ENCODE peak calls at places on chromosomes 4 and X, in eight cellular contexts. One of them, this sample, is unnamed.

GRCh38 chr4:122003335-122003734 is 51.5 kb upstream of the TRPC3 start:
- DNase-seq in heart left ventricle: no peak
- DNase-seq in fibroblast of lung: no peak
- DNase-seq in spleen: no peak
- DNase-seq in brain microvascular endothelial cell: peak
- DNase-seq in uterus: no peak
- DNase-seq in bronchial epithelial cell: peak
- DNase-seq in mucosa of descending colon: peak
- DNase-seq in this sample: peak

GRCh38 chrX:124518888-124519287 is 172.5 kb downstream of the SH2D1A start:
- DNase-seq in heart left ventricle: no peak
- DNase-seq in brain microvascular endothelial cell: peak
- DNase-seq in bronchial epithelial cell: peak
- DNase-seq in spleen: no peak
- DNase-seq in uterus: no peak
- DNase-seq in fibroblast of lung: peak
- DNase-seq in mucosa of descending colon: no peak
- DNase-seq in this sample: no peak

GRCh38 chr4:44146516-44146915 is 302.1 kb downstream of the KCTD8 start:
- DNase-seq in bronchial epithelial cell: peak
- DNase-seq in mucosa of descending colon: no peak
- DNase-seq in brain microvascular endothelial cell: no peak
- DNase-seq in heart left ventricle: no peak
- DNase-seq in fibroblast of lung: no peak
- DNase-seq in uterus: no peak
- DNase-seq in spleen: no peak
- DNase-seq in this sample: no peak

GRCh38 chrX:9882669-9883446 is 84.3 kb upstream of the CLDN34 start:
- DNase-seq in fibroblast of lung: peak
- DNase-seq in mucosa of descending colon: no peak
- DNase-seq in brain microvascular endothelial cell: peak
- DNase-seq in heart left ventricle: no peak
- DNase-seq in spleen: no peak
- DNase-seq in bronchial epithelial cell: peak
- DNase-seq in uterus: no peak
- DNase-seq in this sample: no peak

GRCh38 chrX:136162827-136163427 is 15.6 kb downstream of the FHL1 start:
- DNase-seq in uterus: peak
- DNase-seq in fibroblast of lung: peak
- DNase-seq in spleen: no peak
- DNase-seq in bronchial epithelial cell: peak
- DNase-seq in brain microvascular endothelial cell: peak
- DNase-seq in mucosa of descending colon: peak
- DNase-seq in heart left ventricle: peak
- DNase-seq in this sample: no peak

GRCh38 chr4:97081951-97082350 is 1061.3 kb downstream of the STPG2 start:
- DNase-seq in fibroblast of lung: no peak
- DNase-seq in uterus: no peak
- DNase-seq in mucosa of descending colon: no peak
- DNase-seq in spleen: no peak
- DNase-seq in bronchial epithelial cell: no peak
- DNase-seq in heart left ventricle: no peak
- DNase-seq in brain microvascular endothelial cell: no peak
- DNase-seq in this sample: no peak

GRCh38 chr4:113467581-113467980 is 294.0 kb downstream of the CAMK2D start:
- DNase-seq in fibroblast of lung: peak
- DNase-seq in uterus: no peak
- DNase-seq in brain microvascular endothelial cell: peak
- DNase-seq in heart left ventricle: no peak
- DNase-seq in mucosa of descending colon: no peak
- DNase-seq in bronchial epithelial cell: peak
- DNase-seq in spleen: no peak
- DNase-seq in this sample: no peak

GRCh38 chr4:86338521-86338920 is 21.3 kb downstream of the MAPK10 start:
- DNase-seq in fibroblast of lung: peak
- DNase-seq in brain microvascular endothelial cell: no peak
- DNase-seq in mucosa of descending colon: no peak
- DNase-seq in heart left ventricle: no peak
- DNase-seq in bronchial epithelial cell: no peak
- DNase-seq in spleen: no peak
- DNase-seq in uterus: no peak
- DNase-seq in this sample: no peak

GRCh38 chr4:41545238-41545637 is 7.3 kb downstream of the LIMCH1 start:
- DNase-seq in uterus: no peak
- DNase-seq in heart left ventricle: no peak
- DNase-seq in spleen: no peak
- DNase-seq in fibroblast of lung: no peak
- DNase-seq in brain microvascular endothelial cell: no peak
- DNase-seq in bronchial epithelial cell: no peak
- DNase-seq in mucosa of descending colon: no peak
- DNase-seq in this sample: no peak

GRCh38 chr4:126081336-126081735 is 766.6 kb downstream of the FAT4 start:
- DNase-seq in heart left ventricle: no peak
- DNase-seq in fibroblast of lung: no peak
- DNase-seq in bronchial epithelial cell: no peak
- DNase-seq in uterus: no peak
- DNase-seq in brain microvascular endothelial cell: no peak
- DNase-seq in spleen: no peak
- DNase-seq in mucosa of descending colon: no peak
- DNase-seq in this sample: no peak

GRCh38 chr4:24932831-24933230 is 20.0 kb upstream of the CCDC149 start:
- DNase-seq in bronchial epithelial cell: no peak
- DNase-seq in brain microvascular endothelial cell: peak
- DNase-seq in mucosa of descending colon: no peak
- DNase-seq in fibroblast of lung: peak
- DNase-seq in uterus: no peak
- DNase-seq in heart left ventricle: no peak
- DNase-seq in spleen: no peak
- DNase-seq in this sample: no peak

GRCh38 chr4:18021470-18021719 is 160 bp downstream of the LCORL start:
- DNase-seq in fibroblast of lung: peak
- DNase-seq in uterus: no peak
- DNase-seq in heart left ventricle: no peak
- DNase-seq in brain microvascular endothelial cell: peak
- DNase-seq in mucosa of descending colon: no peak
- DNase-seq in spleen: no peak
- DNase-seq in bronchial epithelial cell: no peak
- DNase-seq in this sample: no peak

DNA sequence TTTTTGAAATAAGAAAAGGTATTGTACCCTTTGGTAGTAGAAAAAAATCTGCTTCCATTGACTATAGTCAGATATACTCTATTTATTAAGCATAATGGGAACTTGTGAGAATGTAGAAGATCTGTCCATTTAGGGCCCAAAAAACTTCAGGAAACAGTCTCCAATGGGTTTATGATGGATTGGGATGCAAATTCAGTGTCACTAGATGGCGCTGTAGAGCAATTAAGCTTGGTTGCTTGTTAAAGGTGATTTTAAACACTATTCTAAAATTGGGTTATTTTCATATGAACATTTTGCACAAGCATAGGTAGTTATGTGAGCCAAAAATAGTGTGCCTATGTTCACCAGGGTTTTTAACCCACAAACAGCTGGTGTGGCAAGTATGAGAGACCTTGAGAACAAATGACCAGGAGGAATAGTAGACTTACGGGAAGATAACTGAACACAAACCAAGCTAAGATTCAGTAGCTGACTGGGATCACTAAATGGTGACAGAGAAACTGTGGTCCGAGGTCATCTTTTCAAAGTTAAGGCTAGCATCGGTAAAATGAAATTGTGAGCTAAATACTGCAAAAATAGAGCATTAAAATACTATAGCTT is 80.3 kb upstream of the LSM6 start:
- DNase-seq in uterus: no peak
- DNase-seq in heart left ventricle: no peak
- DNase-seq in bronchial epithelial cell: peak
- DNase-seq in brain microvascular endothelial cell: peak
- DNase-seq in mucosa of descending colon: peak
- DNase-seq in spleen: no peak
- DNase-seq in fibroblast of lung: peak
- DNase-seq in this sample: no peak
- TF ChIP-seq CTCF in uterus: peak
- TF ChIP-seq CTCF in heart left ventricle: peak
- TF ChIP-seq CTCF in bronchial epithelial cell: peak
- TF ChIP-seq CTCF in brain microvascular endothelial cell: peak
- TF ChIP-seq CTCF in mucosa of descending colon: no peak
- TF ChIP-seq CTCF in spleen: peak
- TF ChIP-seq CTCF in fibroblast of lung: peak
- TF ChIP-seq CTCF in this sample: peak

DNA sequence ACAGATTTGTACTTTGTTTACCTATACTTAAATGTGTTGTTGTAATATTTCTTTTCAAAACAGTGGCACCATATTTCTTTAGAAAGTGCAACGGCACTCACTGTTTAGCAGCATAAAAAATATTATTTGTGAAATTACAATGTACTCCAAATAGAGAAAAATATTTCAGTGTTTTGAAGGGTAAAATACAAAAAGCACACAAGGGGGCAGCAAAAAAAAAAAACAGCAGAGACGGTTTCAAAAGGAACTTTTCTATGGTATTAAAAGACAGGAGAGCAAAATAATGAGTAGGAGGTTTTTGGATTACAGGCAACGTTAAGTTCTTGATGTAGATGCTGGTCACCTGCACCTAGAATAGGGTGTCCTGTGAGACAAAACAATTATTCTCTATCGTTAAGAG is 2.0 kb downstream of the NUDT11 start:
- DNase-seq in heart left ventricle: no peak
- DNase-seq in mucosa of descending colon: no peak
- DNase-seq in bronchial epithelial cell: no peak
- DNase-seq in fibroblast of lung: no peak
- DNase-seq in brain microvascular endothelial cell: no peak
- DNase-seq in uterus: no peak
- DNase-seq in spleen: no peak
- DNase-seq in this sample: no peak
- H3K4me3 ChIP-seq in heart left ventricle: no peak
- H3K4me3 ChIP-seq in mucosa of descending colon: no peak
- H3K4me3 ChIP-seq in bronchial epithelial cell: no peak
- H3K4me3 ChIP-seq in fibroblast of lung: peak
- H3K4me3 ChIP-seq in brain microvascular endothelial cell: no peak
- H3K4me3 ChIP-seq in uterus: no peak
- H3K4me3 ChIP-seq in spleen: no peak
- H3K4me3 ChIP-seq in this sample: no peak

GRCh38 chr4:149911371-149911770 is 95.7 kb upstream of the IQCM start:
- DNase-seq in heart left ventricle: no peak
- DNase-seq in fibroblast of lung: no peak
- DNase-seq in spleen: no peak
- DNase-seq in uterus: no peak
- DNase-seq in mucosa of descending colon: no peak
- DNase-seq in brain microvascular endothelial cell: no peak
- DNase-seq in bronchial epithelial cell: no peak
- DNase-seq in this sample: no peak

GRCh38 chr4:149914101-149914500 is 98.5 kb upstream of the IQCM start:
- DNase-seq in heart left ventricle: no peak
- DNase-seq in mucosa of descending colon: no peak
- DNase-seq in uterus: no peak
- DNase-seq in bronchial epithelial cell: no peak
- DNase-seq in fibroblast of lung: no peak
- DNase-seq in brain microvascular endothelial cell: no peak
- DNase-seq in spleen: no peak
- DNase-seq in this sample: no peak

GRCh38 chr4:149911995-149912394 is 96.4 kb upstream of the IQCM start:
- DNase-seq in mucosa of descending colon: no peak
- DNase-seq in brain microvascular endothelial cell: no peak
- DNase-seq in spleen: no peak
- DNase-seq in bronchial epithelial cell: peak
- DNase-seq in fibroblast of lung: peak
- DNase-seq in uterus: no peak
- DNase-seq in heart left ventricle: no peak
- DNase-seq in this sample: no peak

GRCh38 chr4:149910604-149911367 is 95.1 kb upstream of the IQCM start:
- DNase-seq in bronchial epithelial cell: peak
- DNase-seq in brain microvascular endothelial cell: no peak
- DNase-seq in heart left ventricle: no peak
- DNase-seq in mucosa of descending colon: peak
- DNase-seq in uterus: no peak
- DNase-seq in spleen: no peak
- DNase-seq in fibroblast of lung: no peak
- DNase-seq in this sample: no peak

DNA sequence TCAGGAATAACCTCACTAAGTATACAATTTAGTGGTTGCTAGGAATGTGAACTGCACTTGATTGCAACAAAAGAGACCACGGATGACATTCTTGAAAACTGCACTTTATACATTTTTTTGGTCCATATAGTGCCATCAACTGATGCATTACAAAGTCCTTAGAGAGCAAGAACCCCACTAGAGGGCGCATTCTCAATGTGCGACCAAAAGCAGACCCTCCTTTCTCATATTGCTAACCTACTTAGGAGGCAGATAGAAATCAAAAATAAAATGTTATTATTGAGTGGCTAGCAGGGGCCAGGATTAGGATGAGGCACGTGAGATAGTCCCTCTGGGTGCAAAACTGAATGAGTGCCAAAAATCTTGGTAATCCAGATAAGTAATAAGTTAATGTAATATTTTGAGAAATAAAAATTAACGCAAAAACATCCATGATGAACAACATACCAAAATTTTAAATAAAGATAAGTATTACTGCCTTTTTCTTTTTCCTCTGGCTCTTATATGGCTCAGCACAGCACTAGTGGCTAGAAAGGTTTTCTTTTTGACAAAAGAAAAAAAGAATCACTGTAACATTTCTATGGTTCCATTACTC is 99.0 kb upstream of the IQCM start:
- DNase-seq in fibroblast of lung: peak
- DNase-seq in heart left ventricle: peak
- DNase-seq in brain microvascular endothelial cell: peak
- DNase-seq in bronchial epithelial cell: peak
- DNase-seq in mucosa of descending colon: peak
- DNase-seq in spleen: no peak
- DNase-seq in uterus: peak
- DNase-seq in this sample: peak
- TF ChIP-seq CTCF in fibroblast of lung: peak
- TF ChIP-seq CTCF in heart left ventricle: peak
- TF ChIP-seq CTCF in brain microvascular endothelial cell: peak
- TF ChIP-seq CTCF in bronchial epithelial cell: peak
- TF ChIP-seq CTCF in mucosa of descending colon: peak
- TF ChIP-seq CTCF in spleen: peak
- TF ChIP-seq CTCF in uterus: no peak
- TF ChIP-seq CTCF in this sample: peak

DNA sequence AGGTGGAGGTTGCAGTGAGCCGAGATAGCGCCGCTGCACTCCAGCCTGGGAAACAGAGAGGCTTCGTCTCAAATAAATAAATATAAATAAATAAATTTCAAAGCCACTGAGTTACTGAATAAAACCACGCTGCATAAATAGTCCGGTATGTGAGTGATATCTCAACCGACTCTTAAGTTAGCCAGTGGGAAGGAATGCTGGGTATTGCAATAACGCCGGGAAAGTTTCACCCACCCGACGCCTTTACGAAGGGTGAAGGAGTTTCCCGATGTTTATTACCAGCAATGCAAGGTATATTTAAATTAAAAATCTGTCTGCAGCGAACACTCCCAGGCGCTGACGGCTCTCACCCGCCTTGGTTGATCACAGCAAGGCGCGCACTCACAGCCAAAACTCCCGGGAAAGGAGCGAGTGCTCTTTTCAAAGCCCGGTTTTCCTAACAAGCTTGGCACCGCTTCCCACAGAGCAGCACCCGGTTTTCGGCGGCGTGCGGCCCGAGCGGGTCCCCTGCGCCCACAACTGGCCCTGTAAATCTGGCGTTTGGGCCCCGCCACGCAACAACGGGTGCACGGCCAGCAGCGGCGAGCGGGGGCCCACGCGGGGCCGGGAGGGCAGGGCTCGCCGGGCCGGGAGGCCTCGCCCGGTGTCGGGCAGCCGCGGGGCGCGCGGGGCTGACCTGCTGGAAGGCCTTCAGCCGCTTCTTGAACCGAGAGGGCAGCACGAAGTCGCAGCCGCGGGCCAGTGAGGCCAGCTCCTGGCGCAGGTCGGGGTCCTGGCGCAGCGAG is 13.7 kb downstream of the PPP2R3B start:
- DNase-seq in fibroblast of lung: peak
- DNase-seq in uterus: no peak
- DNase-seq in spleen: peak
- DNase-seq in mucosa of descending colon: no peak
- DNase-seq in heart left ventricle: no peak
- DNase-seq in brain microvascular endothelial cell: no peak
- DNase-seq in bronchial epithelial cell: no peak
- DNase-seq in this sample: no peak
- H3K4me3 ChIP-seq in fibroblast of lung: peak
- H3K4me3 ChIP-seq in uterus: no peak
- H3K4me3 ChIP-seq in spleen: no peak
- H3K4me3 ChIP-seq in mucosa of descending colon: no peak
- H3K4me3 ChIP-seq in heart left ventricle: peak
- H3K4me3 ChIP-seq in brain microvascular endothelial cell: peak
- H3K4me3 ChIP-seq in bronchial epithelial cell: peak
- H3K4me3 ChIP-seq in this sample: no peak

This sample was measured in GM12864.